ENCODE peak calls at places on chromosomes 13 and 19, in six cellular contexts. X is GM06990, A is H7, Y is Peyer's patch, L is brain microvascular endothelial cell, I is K562. P is an unnamed sample.

GRCh38 chr13:36819811-36820140 is 754 bp downstream of the RFXAP start:
- DNase-seq in X (no peak), A (peak; percentile 48), Y (no peak), L (peak; percentile 10), I (peak; percentile 9), P (peak; percentile 9)

GRCh38 chr19:12224676-12225075 is 61.8 kb downstream of the ZNF136 start:
- DNase-seq in X (no peak), A (no peak), Y (no peak), L (peak; percentile 9), I (no peak), P (no peak)

GRCh38 chr19:19366691-19367396 is 38.6 kb upstream of the GATAD2A start:
- DNase-seq in X (peak; percentile 85), A (peak; percentile 94), Y (peak; percentile 77), L (peak; percentile 63), I (peak; percentile 85), P (peak; percentile 48)

GRCh38 chr19:3358919-3359849 is 7.2 kb upstream of the NFIC start:
- DNase-seq in X (peak; percentile 77), A (peak; percentile 91), Y (peak; percentile 49), L (no peak), I (peak; percentile 95), P (peak; percentile 67)

GRCh38 chr19:44278181-44278690 is 18.6 kb downstream of the ZNF233 start:
- DNase-seq in X (no peak), A (no peak), Y (no peak), L (peak; percentile 12), I (no peak), P (no peak)

GRCh38 chr19:55912916-55913315 is 19.2 kb downstream of the NLRP13 start:
- DNase-seq in X (no peak), A (no peak), Y (no peak), L (no peak), I (no peak), P (no peak)

GRCh38 chr19:10018219-10018618 is 4.9 kb downstream of the RDH8 start:
- DNase-seq in X (no peak), A (no peak), Y (no peak), L (no peak), I (no peak), P (no peak)

GRCh38 chr19:2274185-2274711 is 7.7 kb downstream of the PEAK3 start:
- DNase-seq in X (no peak), A (no peak), Y (no peak), L (no peak), I (no peak), P (no peak)

GRCh38 chr13:54768214-54768613 is 1739.6 kb downstream of the OLFM4 start:
- DNase-seq in X (no peak), A (no peak), Y (no peak), L (no peak), I (no peak), P (no peak)

GRCh38 chr19:51760811-51761356 is at the start of gene FPR2:
- DNase-seq in X (no peak), A (no peak), Y (no peak), L (no peak), I (no peak), P (no peak)

GRCh38 chr13:24217601-24218281 is 57.2 kb downstream of the SPATA13 start:
- DNase-seq in X (no peak), A (no peak), Y (no peak), L (no peak), I (no peak), P (no peak)

GRCh38 chr13:72221276-72221962 is 354.4 kb upstream of the DACH1 start:
- DNase-seq in X (no peak), A (peak; percentile 32), Y (no peak), L (no peak), I (peak; percentile 19), P (no peak)

GRCh38 chr19:53775524-53775923 is 48.6 kb downstream of the NLRP12 start:
- DNase-seq in X (no peak), A (no peak), Y (no peak), L (no peak), I (no peak), P (no peak)

GRCh38 chr19:2337329-2337707 is 8.8 kb downstream of the SPPL2B start:
- DNase-seq in X (no peak), A (peak; percentile 94), Y (no peak), L (peak; percentile 24), I (no peak), P (no peak)

GRCh38 chr19:961866-962620 is 22.1 kb upstream of the WDR18 start:
- DNase-seq in X (no peak), A (no peak), Y (no peak), L (no peak), I (peak; percentile 88), P (no peak)

GRCh38 chr19:11092181-11092538 is 2.9 kb downstream of the LDLR start:
- DNase-seq in X (no peak), A (peak; percentile 12), Y (no peak), L (peak; percentile 67), I (no peak), P (peak; percentile 14)

GRCh38 chr13:51221674-51222509 is at the start of gene FAM124A:
- DNase-seq in X (peak; percentile 45), A (peak; percentile 90), Y (no peak), L (no peak), I (peak; percentile 67), P (no peak)

DNA sequence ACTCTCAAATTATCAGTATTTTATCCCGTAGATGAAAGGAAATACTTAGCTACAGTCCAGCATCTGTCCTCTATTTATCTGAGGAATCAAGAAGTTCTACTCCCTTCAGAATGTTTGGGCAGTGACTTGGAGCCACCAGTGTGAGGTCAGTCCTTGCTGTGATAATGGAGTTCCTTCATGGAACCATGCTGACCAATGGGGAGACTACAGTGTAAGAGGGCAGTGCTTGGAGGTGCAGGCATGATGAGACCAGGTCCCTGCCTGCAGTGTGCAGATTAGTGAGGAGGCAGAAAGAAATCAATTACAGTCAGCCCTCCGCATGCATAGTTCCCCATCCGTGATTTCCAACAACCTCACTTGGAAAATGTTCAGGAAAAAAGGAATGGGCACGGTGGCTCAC is at the start of gene C19orf18:
- DNase-seq in X (no peak), A (no peak), Y (no peak), L (no peak), I (no peak), P (no peak)
- H3K36me3 ChIP-seq in X (no peaks in the 10 kb centered on the region), A (peaks cover 4% of the 10 kb centered on the region), Y (no peaks in the 10 kb centered on the region), L (peaks cover 13% of the 10 kb centered on the region), I (no peaks in the 10 kb centered on the region), P (peaks cover 1% of the 10 kb centered on the region)

GRCh38 chr19:5137571-5138124 is 168.7 kb downstream of the KDM4B start:
- DNase-seq in X (no peak), A (peak; percentile 98), Y (no peak), L (no peak), I (peak; percentile 34), P (no peak)
- H3K36me3 ChIP-seq in X (peaks cover 71% of the 10 kb centered on the region), A (peaks cover 8% of the 10 kb centered on the region), Y (no peaks in the 10 kb centered on the region), L (peaks cover 38% of the 10 kb centered on the region), I (peaks cover 50% of the 10 kb centered on the region), P (no peaks in the 10 kb centered on the region)

DNA sequence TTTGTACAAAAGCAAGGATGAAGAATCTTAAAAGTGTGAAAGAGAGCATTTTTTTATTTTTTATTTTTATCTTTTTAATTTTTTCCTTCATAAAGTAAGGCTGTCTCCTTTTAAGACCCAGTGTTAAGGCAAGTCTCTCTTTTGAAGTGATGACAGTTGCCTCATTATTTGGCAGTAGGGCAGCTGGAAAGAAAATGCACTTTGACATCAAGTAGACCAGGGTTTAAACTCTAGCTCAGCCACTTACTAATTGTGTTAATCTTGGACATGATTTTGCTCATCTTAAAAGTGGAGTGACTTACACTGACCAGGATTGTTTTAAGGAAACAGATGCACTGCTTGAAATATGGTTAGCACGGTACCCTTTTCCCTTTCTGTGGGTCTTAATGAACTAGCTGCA is 18.5 kb downstream of the GPALPP1 start:
- DNase-seq in X (no peak), A (no peak), Y (no peak), L (no peak), I (no peak), P (no peak)
- H3K36me3 ChIP-seq in X (peaks cover 4% of the 10 kb centered on the region), A (no peaks in the 10 kb centered on the region), Y (no peaks in the 10 kb centered on the region), L (peaks cover 16% of the 10 kb centered on the region), I (peaks cover 27% of the 10 kb centered on the region), P (peaks cover 17% of the 10 kb centered on the region)

GRCh38 chr13:112219753-112220152 is 152.8 kb downstream of the SOX1 start:
- DNase-seq in X (no peak), A (no peak), Y (no peak), L (no peak), I (no peak), P (no peak)

GRCh38 chr13:112215871-112216270 is 148.9 kb downstream of the SOX1 start:
- DNase-seq in X (no peak), A (no peak), Y (no peak), L (no peak), I (no peak), P (no peak)

GRCh38 chr13:112218416-112218815 is 151.5 kb downstream of the SOX1 start:
- DNase-seq in X (no peak), A (no peak), Y (no peak), L (no peak), I (no peak), P (no peak)

GRCh38 chr13:112220296-112220875 is 153.4 kb downstream of the SOX1 start:
- DNase-seq in X (no peak), A (no peak), Y (no peak), L (no peak), I (no peak), P (no peak)

DNA sequence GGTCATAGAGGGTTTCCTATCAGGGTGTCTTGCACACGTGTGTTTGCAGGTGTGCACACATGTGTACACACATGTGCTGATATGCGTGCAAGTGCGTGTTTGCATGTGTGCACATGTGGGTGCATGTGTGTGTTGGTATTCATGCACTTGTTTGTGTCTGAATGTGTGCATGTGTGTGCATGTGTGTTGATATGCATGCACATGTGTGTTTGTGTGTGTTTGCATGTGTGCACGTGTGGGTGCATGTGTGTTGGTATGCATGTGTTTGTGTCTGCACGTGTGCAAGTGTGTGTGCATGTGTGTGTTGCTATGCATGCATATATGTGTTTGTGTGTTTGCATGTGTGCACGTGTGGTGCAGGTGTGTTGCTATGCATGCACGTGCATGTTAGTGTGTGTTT is 150.5 kb downstream of the SOX1 start:
- DNase-seq in X (no peak), A (no peak), Y (no peak), L (no peak), I (no peak), P (no peak)
- H3K36me3 ChIP-seq in X (no peaks in the 10 kb centered on the region), A (no peaks in the 10 kb centered on the region), Y (no peaks in the 10 kb centered on the region), L (no peaks in the 10 kb centered on the region), I (no peaks in the 10 kb centered on the region), P (no peaks in the 10 kb centered on the region)

DNA sequence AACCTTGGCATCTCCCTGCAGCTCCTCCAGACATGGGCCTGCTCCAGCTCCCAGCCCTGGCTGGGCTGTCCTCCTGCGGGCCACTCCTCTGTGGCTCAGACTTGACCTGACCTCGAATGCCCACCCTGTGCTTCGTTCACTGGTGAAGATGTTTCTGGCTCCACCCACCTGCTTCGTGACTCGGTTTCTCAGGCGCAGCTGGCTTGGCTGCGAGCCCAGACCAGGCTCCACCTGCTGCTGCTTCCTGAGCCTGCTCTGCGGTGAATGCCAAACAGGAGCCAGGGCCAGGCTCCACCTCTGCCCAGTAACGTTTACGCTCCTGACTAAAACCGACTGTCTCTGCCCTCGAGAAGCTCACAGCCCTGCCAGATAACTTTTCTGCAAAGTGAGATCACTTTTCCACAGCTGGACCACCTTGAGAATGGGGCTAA is 8.9 kb upstream of the RSPH6A start:
- DNase-seq in X (no peak), A (peak; percentile 29), Y (no peak), L (no peak), I (no peak), P (no peak)
- H3K36me3 ChIP-seq in X (peaks cover 63% of the 10 kb centered on the region), A (peaks cover 49% of the 10 kb centered on the region), Y (no peaks in the 10 kb centered on the region), L (peaks cover 58% of the 10 kb centered on the region), I (peaks cover 93% of the 10 kb centered on the region), P (peaks cover 15% of the 10 kb centered on the region)

GRCh38 chr19:14715841-14716240 is 26.0 kb downstream of the ZNF333 start:
- DNase-seq in X (no peak), A (no peak), Y (no peak), L (no peak), I (no peak), P (no peak)
- H3K36me3 ChIP-seq in X (peaks cover 7% of the 10 kb centered on the region), A (peaks cover 17% of the 10 kb centered on the region), Y (no peaks in the 10 kb centered on the region), L (peaks cover 44% of the 10 kb centered on the region), I (peaks cover 14% of the 10 kb centered on the region), P (peaks cover 45% of the 10 kb centered on the region)